ENCODE peak calls at places on chromosomes 1 and 21, in seven cellular contexts. One of them, this sample, is unnamed. For H3K4me1, the result is how much of the 10 kb centered on the place peaks cover.

GRCh38 chr21:42696026-42696380 is 42.6 kb downstream of the PDE9A start:
- DNase-seq in OCI-LY7: no peak
- DNase-seq in GM23248: no peak
- DNase-seq in HCT116: no peak
- DNase-seq in PC-3: no peak
- DNase-seq in GM23338: no peak
- DNase-seq in hepatocyte: no peak
- DNase-seq in this sample: no peak

GRCh38 chr1:30466610-30467009 is 256.8 kb downstream of the MATN1 start:
- DNase-seq in OCI-LY7: no peak
- DNase-seq in PC-3: no peak
- DNase-seq in GM23248: no peak
- DNase-seq in HCT116: no peak
- DNase-seq in GM23338: no peak
- DNase-seq in hepatocyte: no peak
- DNase-seq in this sample: no peak

GRCh38 chr1:154456631-154457030 is 45.4 kb upstream of the TDRD10 start:
- DNase-seq in HCT116: no peak
- DNase-seq in GM23248: no peak
- DNase-seq in OCI-LY7: no peak
- DNase-seq in hepatocyte: no peak
- DNase-seq in GM23338: no peak
- DNase-seq in PC-3: no peak
- DNase-seq in this sample: no peak

GRCh38 chr21:45887121-45887611 is 94.4 kb upstream of the COL6A1 start:
- DNase-seq in hepatocyte: no peak
- DNase-seq in HCT116: no peak
- DNase-seq in GM23248: peak
- DNase-seq in GM23338: no peak
- DNase-seq in PC-3: no peak
- DNase-seq in OCI-LY7: no peak
- DNase-seq in this sample: no peak

GRCh38 chr1:172902861-172903381 is 147.8 kb downstream of the TNFSF18 start:
- DNase-seq in GM23338: no peak
- DNase-seq in HCT116: no peak
- DNase-seq in hepatocyte: no peak
- DNase-seq in GM23248: peak
- DNase-seq in PC-3: peak
- DNase-seq in OCI-LY7: no peak
- DNase-seq in this sample: no peak

GRCh38 chr1:197909346-197909745 is 6.9 kb downstream of the C1orf53 start:
- DNase-seq in GM23248: no peak
- DNase-seq in GM23338: no peak
- DNase-seq in hepatocyte: no peak
- DNase-seq in OCI-LY7: no peak
- DNase-seq in HCT116: no peak
- DNase-seq in PC-3: no peak
- DNase-seq in this sample: no peak

GRCh38 chr1:41758490-41758889 is 160.2 kb downstream of the HIVEP3 start:
- DNase-seq in HCT116: no peak
- DNase-seq in OCI-LY7: no peak
- DNase-seq in GM23248: peak
- DNase-seq in PC-3: no peak
- DNase-seq in hepatocyte: no peak
- DNase-seq in GM23338: no peak
- DNase-seq in this sample: no peak

GRCh38 chr1:103492003-103492665 is 33.4 kb upstream of the RNPC3 start:
- DNase-seq in GM23338: no peak
- DNase-seq in OCI-LY7: no peak
- DNase-seq in hepatocyte: no peak
- DNase-seq in PC-3: no peak
- DNase-seq in HCT116: no peak
- DNase-seq in GM23248: no peak
- DNase-seq in this sample: no peak

GRCh38 chr1:218377143-218377660 is 32.1 kb downstream of the TGFB2 start:
- DNase-seq in GM23338: no peak
- DNase-seq in OCI-LY7: no peak
- DNase-seq in PC-3: peak
- DNase-seq in hepatocyte: no peak
- DNase-seq in GM23248: peak
- DNase-seq in HCT116: peak
- DNase-seq in this sample: no peak

GRCh38 chr1:156961709-156962108 is 41.3 kb downstream of the LRRC71 start:
- DNase-seq in OCI-LY7: peak
- DNase-seq in GM23338: peak
- DNase-seq in GM23248: peak
- DNase-seq in PC-3: peak
- DNase-seq in HCT116: peak
- DNase-seq in hepatocyte: no peak
- DNase-seq in this sample: peak

GRCh38 chr1:154867841-154868610 is 2.1 kb downstream of the KCNN3 start:
- DNase-seq in OCI-LY7: no peak
- DNase-seq in HCT116: no peak
- DNase-seq in GM23338: peak
- DNase-seq in hepatocyte: no peak
- DNase-seq in PC-3: no peak
- DNase-seq in GM23248: no peak
- DNase-seq in this sample: peak

GRCh38 chr1:159598196-159598595 is 10.6 kb downstream of the APCS start:
- DNase-seq in GM23248: peak
- DNase-seq in OCI-LY7: no peak
- DNase-seq in GM23338: peak
- DNase-seq in PC-3: peak
- DNase-seq in HCT116: no peak
- DNase-seq in hepatocyte: no peak
- DNase-seq in this sample: no peak

GRCh38 chr1:19374926-19375325 is 62.8 kb downstream of the SLC66A1 start:
- DNase-seq in GM23338: no peak
- DNase-seq in HCT116: no peak
- DNase-seq in PC-3: no peak
- DNase-seq in OCI-LY7: no peak
- DNase-seq in hepatocyte: no peak
- DNase-seq in GM23248: no peak
- DNase-seq in this sample: no peak

GRCh38 chr1:147669475-147670318 is 627 bp downstream of the ACP6 start:
- DNase-seq in GM23338: peak
- DNase-seq in HCT116: no peak
- DNase-seq in OCI-LY7: peak
- DNase-seq in hepatocyte: peak
- DNase-seq in PC-3: peak
- DNase-seq in GM23248: peak
- DNase-seq in this sample: peak

GRCh38 chr1:1170215-1170890 is 3.3 kb upstream of the TTLL10 start:
- DNase-seq in HCT116: no peak
- DNase-seq in hepatocyte: no peak
- DNase-seq in GM23248: no peak
- DNase-seq in OCI-LY7: no peak
- DNase-seq in PC-3: no peak
- DNase-seq in GM23338: no peak
- DNase-seq in this sample: peak

GRCh38 chr21:43305811-43306311 is 121.1 kb downstream of the SIK1 start:
- DNase-seq in OCI-LY7: no peak
- DNase-seq in GM23248: no peak
- DNase-seq in PC-3: no peak
- DNase-seq in HCT116: no peak
- DNase-seq in GM23338: no peak
- DNase-seq in hepatocyte: no peak
- DNase-seq in this sample: no peak

GRCh38 chr1:47644216-47644581 is 206.4 kb downstream of the FOXD2 start:
- DNase-seq in GM23248: peak
- DNase-seq in PC-3: no peak
- DNase-seq in hepatocyte: peak
- DNase-seq in GM23338: peak
- DNase-seq in OCI-LY7: no peak
- DNase-seq in HCT116: no peak
- DNase-seq in this sample: peak

GRCh38 chr21:45863751-45864150 is 117.8 kb upstream of the COL6A1 start:
- DNase-seq in GM23248: no peak
- DNase-seq in hepatocyte: no peak
- DNase-seq in OCI-LY7: no peak
- DNase-seq in GM23338: no peak
- DNase-seq in PC-3: no peak
- DNase-seq in HCT116: no peak
- DNase-seq in this sample: no peak

GRCh38 chr1:51853360-51853759 is 25.2 kb downstream of the NRDC start:
- DNase-seq in GM23248: no peak
- DNase-seq in OCI-LY7: no peak
- DNase-seq in GM23338: no peak
- DNase-seq in hepatocyte: peak
- DNase-seq in PC-3: no peak
- DNase-seq in HCT116: no peak
- DNase-seq in this sample: no peak

GRCh38 chr1:109926662-109927300 is 16.1 kb downstream of the CSF1 start:
- DNase-seq in HCT116: no peak
- DNase-seq in OCI-LY7: no peak
- DNase-seq in hepatocyte: no peak
- DNase-seq in GM23338: no peak
- DNase-seq in PC-3: peak
- DNase-seq in GM23248: peak
- DNase-seq in this sample: no peak

GRCh38 chr21:7947422-7947821 is 2574.0 kb upstream of the TPTE start:
- DNase-seq in GM23248: no peak
- DNase-seq in PC-3: no peak
- DNase-seq in HCT116: no peak
- DNase-seq in hepatocyte: no peak
- DNase-seq in GM23338: no peak
- DNase-seq in OCI-LY7: no peak
- DNase-seq in this sample: no peak

GRCh38 chr1:88936760-88937342 is 45.5 kb upstream of the GTF2B start:
- DNase-seq in PC-3: no peak
- DNase-seq in HCT116: no peak
- DNase-seq in GM23248: no peak
- DNase-seq in GM23338: no peak
- DNase-seq in OCI-LY7: no peak
- DNase-seq in hepatocyte: no peak
- DNase-seq in this sample: no peak

GRCh38 chr1:184945034-184945433 is 29.3 kb downstream of the NIBAN1 start:
- DNase-seq in GM23248: no peak
- DNase-seq in GM23338: no peak
- DNase-seq in HCT116: no peak
- DNase-seq in hepatocyte: no peak
- DNase-seq in PC-3: no peak
- DNase-seq in OCI-LY7: no peak
- DNase-seq in this sample: no peak

GRCh38 chr1:22598736-22599135 is 35.4 kb downstream of the EPHA8 start:
- DNase-seq in PC-3: no peak
- DNase-seq in HCT116: no peak
- DNase-seq in GM23248: no peak
- DNase-seq in hepatocyte: no peak
- DNase-seq in GM23338: no peak
- DNase-seq in OCI-LY7: no peak
- DNase-seq in this sample: no peak

GRCh38 chr21:29072873-29073221 is 601 bp downstream of the CCT8 start:
- DNase-seq in HCT116: no peak
- DNase-seq in OCI-LY7: peak
- DNase-seq in GM23248: peak
- DNase-seq in hepatocyte: peak
- DNase-seq in PC-3: peak
- DNase-seq in GM23338: peak
- DNase-seq in this sample: peak

GRCh38 chr1:40435876-40436275 is 14.4 kb upstream of the ZFP69B start:
- DNase-seq in hepatocyte: no peak
- DNase-seq in GM23338: no peak
- DNase-seq in GM23248: peak
- DNase-seq in PC-3: no peak
- DNase-seq in HCT116: no peak
- DNase-seq in OCI-LY7: no peak
- DNase-seq in this sample: no peak

DNA sequence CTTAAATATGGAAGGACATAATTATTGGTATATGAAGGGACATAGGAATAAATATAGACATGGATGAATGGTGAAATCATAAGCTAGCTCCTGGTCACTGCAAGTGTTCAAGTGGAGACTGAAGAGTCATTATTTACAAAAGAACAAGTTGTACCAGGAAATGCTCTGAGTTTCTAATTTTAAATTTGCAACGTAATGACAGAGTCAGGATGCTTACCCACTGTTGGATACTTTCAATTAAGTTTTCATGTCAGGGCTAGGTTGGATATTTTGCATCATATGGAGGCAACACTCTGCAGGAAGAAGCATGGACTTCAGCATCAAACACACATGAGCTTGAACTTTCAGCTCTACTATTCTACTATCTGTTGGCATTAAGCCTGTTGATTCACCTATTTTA is 499.6 kb upstream of the C1orf87 start:
- DNase-seq in PC-3: peak
- DNase-seq in hepatocyte: no peak
- DNase-seq in GM23248: no peak
- DNase-seq in GM23338: no peak
- DNase-seq in OCI-LY7: no peak
- DNase-seq in HCT116: no peak
- DNase-seq in this sample: no peak
- H3K4me1 ChIP-seq in PC-3: half or more
- H3K4me1 ChIP-seq in hepatocyte: under half
- H3K4me1 ChIP-seq in GM23248: under half
- H3K4me1 ChIP-seq in GM23338: under half
- H3K4me1 ChIP-seq in OCI-LY7: under half
- H3K4me1 ChIP-seq in HCT116: under half
- H3K4me1 ChIP-seq in this sample: under half

GRCh38 chr1:20899154-20899972 is 112.3 kb upstream of the HP1BP3 start:
- DNase-seq in OCI-LY7: no peak
- DNase-seq in HCT116: no peak
- DNase-seq in PC-3: peak
- DNase-seq in GM23338: no peak
- DNase-seq in GM23248: no peak
- DNase-seq in hepatocyte: no peak
- DNase-seq in this sample: no peak
- TF ChIP-seq EZH2phosphoT487 in OCI-LY7: no peak
- TF ChIP-seq EZH2phosphoT487 in HCT116: no peak
- TF ChIP-seq EZH2phosphoT487 in PC-3: no peak
- TF ChIP-seq EZH2phosphoT487 in GM23338: no peak
- TF ChIP-seq EZH2phosphoT487 in GM23248: no peak
- TF ChIP-seq EZH2phosphoT487 in hepatocyte: no peak
- TF ChIP-seq EZH2phosphoT487 in this sample: no peak

GRCh38 chr1:3125546-3126368 is 56.8 kb downstream of the PRDM16 start:
- DNase-seq in GM23248: no peak
- DNase-seq in OCI-LY7: no peak
- DNase-seq in PC-3: no peak
- DNase-seq in HCT116: no peak
- DNase-seq in GM23338: no peak
- DNase-seq in hepatocyte: no peak
- DNase-seq in this sample: peak
- H3K4me1 ChIP-seq in GM23248: under half
- H3K4me1 ChIP-seq in OCI-LY7: under half
- H3K4me1 ChIP-seq in PC-3: under half
- H3K4me1 ChIP-seq in HCT116: under half
- H3K4me1 ChIP-seq in GM23338: under half
- H3K4me1 ChIP-seq in hepatocyte: under half
- H3K4me1 ChIP-seq in this sample: half or more

DNA sequence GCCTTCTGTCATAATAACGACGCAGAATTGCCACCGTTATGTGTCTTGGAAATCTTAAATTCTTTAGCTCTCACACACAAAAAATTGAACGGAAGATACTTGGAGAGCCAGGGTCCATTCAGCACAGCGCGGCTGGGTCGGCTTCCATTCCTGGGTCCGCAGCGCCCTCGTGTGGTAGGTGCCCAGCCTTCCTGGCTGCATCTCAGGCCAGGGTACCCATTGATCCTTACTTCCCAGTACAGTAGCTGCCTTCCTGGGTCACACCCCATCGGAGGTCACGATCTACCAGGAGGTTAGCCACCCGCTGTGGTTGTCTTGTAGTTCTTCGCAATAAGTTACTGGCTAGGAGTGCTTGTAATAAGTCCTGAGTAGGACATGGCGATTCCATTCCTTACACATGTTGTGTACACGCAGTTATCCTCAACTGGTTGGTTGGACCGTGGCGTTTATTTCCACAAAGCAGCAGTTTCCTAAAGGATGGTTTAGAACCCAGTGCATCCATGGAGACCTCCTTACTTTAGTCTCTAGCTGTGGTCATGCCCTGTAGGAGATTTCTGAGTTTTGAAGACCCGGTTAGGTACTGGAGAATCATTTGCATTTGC is 9.9 kb upstream of the MTARC1 start:
- DNase-seq in PC-3: peak
- DNase-seq in hepatocyte: peak
- DNase-seq in GM23338: peak
- DNase-seq in GM23248: peak
- DNase-seq in HCT116: peak
- DNase-seq in OCI-LY7: peak
- DNase-seq in this sample: peak
- TF ChIP-seq EZH2phosphoT487 in PC-3: no peak
- TF ChIP-seq EZH2phosphoT487 in hepatocyte: no peak
- TF ChIP-seq EZH2phosphoT487 in GM23338: no peak
- TF ChIP-seq EZH2phosphoT487 in GM23248: no peak
- TF ChIP-seq EZH2phosphoT487 in HCT116: no peak
- TF ChIP-seq EZH2phosphoT487 in OCI-LY7: no peak
- TF ChIP-seq EZH2phosphoT487 in this sample: no peak